ENCODE peak calls at places on chromosomes 12 and 14, in seven cellular contexts. T is HEK293T; U is H4; D is GM12865; R is NCI-H226; S is nucleus accumbens; K is activated naive CD4-positive, alpha-beta T cell treated with anti-CD3 and anti-CD28 coated beads, Interleukin-2, amount 50 U/mL, for 72 hours. B is an unnamed sample.
A peak's percentile ranks its signal among the peaks of the same experiment; 100 is the strongest.

GRCh38 chr14:76828339-76829015 is 2.3 kb downstream of the LRRC74A start:
- DNase-seq in R (no peak), D (no peak), S (peak; percentile 34), K (no peak), U (no peak), T (no peak), B (no peak)

GRCh38 chr14:67485501-67486095 is 2.9 kb downstream of the TMEM229B start:
- DNase-seq in T (peak; percentile 17), S (no peak), K (no peak), U (no peak), D (no peak), R (no peak), B (no peak)

GRCh38 chr14:25132094-25132493 is 82.1 kb upstream of the STXBP6 start:
- DNase-seq in T (no peak), U (no peak), R (no peak), S (no peak), D (no peak), K (no peak), B (no peak)

GRCh38 chr12:104471336-104471735 is 14.6 kb downstream of the CHST11 start:
- DNase-seq in D (no peak), U (no peak), R (no peak), S (no peak), K (no peak), T (no peak), B (no peak)

GRCh38 chr12:124404162-124404561 is 109.3 kb downstream of the RFLNA start:
- DNase-seq in U (no peak), K (no peak), S (peak; percentile 22), T (no peak), R (no peak), D (no peak), B (no peak)

GRCh38 chr12:91633734-91634357 is 451.2 kb upstream of the DCN start:
- DNase-seq in K (no peak), T (no peak), D (no peak), S (no peak), R (no peak), U (no peak), B (no peak)

GRCh38 chr12:41190360-41190759 is 2.2 kb downstream of the PDZRN4 start:
- DNase-seq in S (peak; percentile 45), U (peak; percentile 26), T (peak; percentile 51), K (no peak), D (no peak), R (peak; percentile 24), B (no peak)

GRCh38 chr12:102993537-102993936 is 36.1 kb downstream of the ASCL1 start:
- DNase-seq in U (no peak), S (no peak), T (no peak), R (no peak), K (no peak), D (no peak), B (no peak)

GRCh38 chr12:31216479-31216878 is 109.5 kb downstream of the SINHCAF start:
- DNase-seq in U (no peak), R (no peak), K (no peak), T (no peak), D (no peak), S (no peak), B (no peak)

GRCh38 chr12:131829795-131830334 is 1.7 kb downstream of the MMP17 start:
- DNase-seq in D (no peak), U (no peak), K (no peak), T (no peak), S (peak; percentile 57), R (no peak), B (no peak)

GRCh38 chr12:112986291-112986800 is 8.0 kb downstream of the OAS2 start:
- DNase-seq in T (no peak), D (no peak), K (no peak), S (no peak), U (no peak), R (no peak), B (no peak)

GRCh38 chr12:47377414-47378221 is 297.9 kb upstream of the AMIGO2 start:
- DNase-seq in R (peak; percentile 99), T (no peak), S (peak; percentile 57), K (no peak), D (no peak), U (peak; percentile 97), B (peak; percentile 16)

GRCh38 chr12:109760031-109760929 is 46.7 kb downstream of the FAM222A start:
- DNase-seq in U (no peak), T (no peak), K (peak; percentile 50), D (no peak), S (peak; percentile 27), R (no peak), B (no peak)

GRCh38 chr12:53623986-53624385 is 2.2 kb downstream of the ATF7 start:
- DNase-seq in S (peak; percentile 50), D (no peak), T (no peak), K (no peak), R (no peak), U (no peak), B (peak; percentile 78)